ENCODE peak calls at places on chromosomes 5 and 9, in seven cellular contexts. N is astrocyte, S is GM12865, W is cardiac fibroblast, R is HFF-Myc, O is OCI-LY7, F is kidney epithelial cell. Y is an unnamed sample.

GRCh38 chr5:79172269-79172668 is 60.7 kb downstream of the BHMT start:
- DNase-seq in N (no peak), S (no peak), W (no peak), R (no peak), O (no peak), F (no peak), Y (no peak)

GRCh38 chr9:82021198-82021597 is 32.6 kb downstream of the SPATA31D1 start:
- DNase-seq in N (peak; percentile 100), S (no peak), W (peak; percentile 67), R (peak; percentile 98), O (no peak), F (peak; percentile 94), Y (no peak)

GRCh38 chr5:51347704-51348103 is 35.5 kb upstream of the ISL1 start:
- DNase-seq in N (no peak), S (no peak), W (no peak), R (no peak), O (no peak), F (no peak), Y (no peak)

GRCh38 chr9:88775037-88775471 is 216.2 kb upstream of the S1PR3 start:
- DNase-seq in N (peak; percentile 98), S (no peak), W (peak; percentile 96), R (no peak), O (no peak), F (no peak), Y (no peak)

GRCh38 chr9:2622361-2623045 is 916 bp downstream of the VLDLR start:
- DNase-seq in N (no peak), S (no peak), W (peak; percentile 24), R (no peak), O (no peak), F (no peak), Y (no peak)

GRCh38 chr5:29983528-29984152 is 1209.8 kb upstream of the CDH6 start:
- DNase-seq in N (no peak), S (no peak), W (no peak), R (no peak), O (no peak), F (no peak), Y (no peak)

GRCh38 chr5:135973323-135974018 is 18.7 kb upstream of the LECT2 start:
- DNase-seq in N (no peak), S (no peak), W (peak; percentile 76), R (no peak), O (no peak), F (no peak), Y (no peak)

GRCh38 chr5:126801992-126802294 is 25.0 kb downstream of the LMNB1 start:
- DNase-seq in N (no peak), S (peak; percentile 56), W (peak; percentile 80), R (peak; percentile 22), O (peak; percentile 56), F (no peak), Y (peak; percentile 30)

GRCh38 chr9:69173891-69174644 is at the start of gene TJP2:
- DNase-seq in N (peak; percentile 66), S (peak; percentile 84), W (peak; percentile 86), R (no peak), O (peak; percentile 64), F (no peak), Y (peak; percentile 76)

GRCh38 chr9:87816041-87816440 is 66.6 kb upstream of the SPATA31E1 start:
- DNase-seq in N (no peak), S (no peak), W (peak; percentile 72), R (peak; percentile 12), O (no peak), F (no peak), Y (no peak)

GRCh38 chr5:123814796-123815479 is 303.0 kb downstream of the CSNK1G3 start:
- DNase-seq in N (peak; percentile 63), S (no peak), W (peak; percentile 16), R (peak; percentile 29), O (no peak), F (no peak), Y (no peak)

GRCh38 chr5:68333649-68334549 is 118.3 kb downstream of the PIK3R1 start:
- DNase-seq in N (peak; percentile 94), S (no peak), W (peak; percentile 82), R (peak; percentile 73), O (no peak), F (peak; percentile 76), Y (no peak)

GRCh38 chr9:93684806-93685553 is 108.6 kb downstream of the PHF2 start:
- DNase-seq in N (no peak), S (no peak), W (peak; percentile 16), R (no peak), O (no peak), F (no peak), Y (no peak)

GRCh38 chr5:15615859-15616258 is 115.9 kb downstream of the FBXL7 start:
- DNase-seq in N (peak; percentile 52), S (no peak), W (no peak), R (peak; percentile 67), O (no peak), F (no peak), Y (no peak)

GRCh38 chr9:35103660-35104191 is 795 bp upstream of the STOML2 start:
- DNase-seq in N (no peak), S (no peak), W (no peak), R (no peak), O (no peak), F (no peak), Y (no peak)

GRCh38 chr9:105392531-105392930 is 55.3 kb upstream of the FSD1L start:
- DNase-seq in N (no peak), S (no peak), W (no peak), R (no peak), O (no peak), F (no peak), Y (no peak)

GRCh38 chr5:151784141-151784540 is 12.4 kb downstream of the G3BP1 start:
- DNase-seq in N (no peak), S (no peak), W (no peak), R (no peak), O (no peak), F (no peak), Y (no peak)

GRCh38 chr5:161498531-161498930 is 48.0 kb downstream of the GABRB2 start:
- DNase-seq in N (no peak), S (no peak), W (no peak), R (no peak), O (no peak), F (no peak), Y (no peak)

GRCh38 chr9:16954032-16954431 is 83.6 kb upstream of the BNC2 start:
- DNase-seq in N (no peak), S (no peak), W (no peak), R (no peak), O (no peak), F (no peak), Y (no peak)

GRCh38 chr9:18606831-18607230 is 132.9 kb downstream of the ADAMTSL1 start:
- DNase-seq in N (peak; percentile 69), S (no peak), W (peak; percentile 59), R (no peak), O (no peak), F (no peak), Y (no peak)

DNA sequence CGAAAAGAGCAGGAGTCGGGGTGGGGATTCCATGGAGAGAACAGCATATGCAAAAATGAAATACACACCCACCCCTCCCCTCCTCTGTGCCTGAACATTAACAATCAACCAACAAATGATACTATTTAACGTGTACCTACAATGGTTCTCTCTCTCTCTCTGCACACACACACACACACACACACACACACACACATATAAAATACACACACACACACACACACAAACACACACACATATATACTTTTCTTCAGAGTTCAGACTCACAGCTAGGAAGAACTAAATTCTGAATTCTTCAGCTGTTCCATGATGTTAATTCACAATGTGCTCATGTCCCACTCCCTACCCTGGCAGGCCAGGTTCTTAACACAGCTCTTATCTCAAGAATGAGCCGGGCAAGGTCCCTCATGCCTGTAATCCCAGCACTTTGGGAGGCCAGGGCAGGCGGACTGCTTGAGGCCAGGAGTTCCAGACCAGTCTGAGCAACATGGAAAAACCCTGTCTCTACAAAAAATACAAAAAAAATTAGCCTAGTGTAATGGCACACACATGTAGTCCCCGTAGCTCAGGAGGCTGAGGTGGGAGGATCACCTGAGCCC is 16.4 kb upstream of the DENND1A start:
- DNase-seq in N (no peak), S (no peak), W (no peak), R (no peak), O (no peak), F (no peak), Y (no peak)
- H3K4me3 ChIP-seq in N (no peak overlapping the region), S (no peak overlapping the region), W (no peak overlapping the region), R (no peak overlapping the region), O (no peak overlapping the region), F (no peak overlapping the region), Y (no peak overlapping the region)

GRCh38 chr5:134540747-134541733 is 15.6 kb downstream of the JADE2 start:
- DNase-seq in N (no peak), S (peak; percentile 85), W (no peak), R (no peak), O (no peak), F (no peak), Y (no peak)
- H3K4me3 ChIP-seq in N (no peak overlapping the region), S (peak overlapping the region; percentile 18), W (no peak overlapping the region), R (no peak overlapping the region), O (no peak overlapping the region), F (no peak overlapping the region), Y (no peak overlapping the region)

GRCh38 chr5:106755066-106755465 is 915.7 kb downstream of the EFNA5 start:
- DNase-seq in N (no peak), S (no peak), W (no peak), R (no peak), O (no peak), F (no peak), Y (no peak)
- H3K4me3 ChIP-seq in N (no peak overlapping the region), S (no peak overlapping the region), W (no peak overlapping the region), R (no peak overlapping the region), O (no peak overlapping the region), F (no peak overlapping the region), Y (no peak overlapping the region)

GRCh38 chr5:72954389-72954788 is 1.5 kb upstream of the FCHO2 start:
- DNase-seq in N (no peak), S (no peak), W (no peak), R (no peak), O (no peak), F (no peak), Y (no peak)
- H3K4me3 ChIP-seq in N (no peak overlapping the region), S (no peak overlapping the region), W (no peak overlapping the region), R (peak overlapping the region; percentile 69), O (no peak overlapping the region), F (no peak overlapping the region), Y (no peak overlapping the region)

DNA sequence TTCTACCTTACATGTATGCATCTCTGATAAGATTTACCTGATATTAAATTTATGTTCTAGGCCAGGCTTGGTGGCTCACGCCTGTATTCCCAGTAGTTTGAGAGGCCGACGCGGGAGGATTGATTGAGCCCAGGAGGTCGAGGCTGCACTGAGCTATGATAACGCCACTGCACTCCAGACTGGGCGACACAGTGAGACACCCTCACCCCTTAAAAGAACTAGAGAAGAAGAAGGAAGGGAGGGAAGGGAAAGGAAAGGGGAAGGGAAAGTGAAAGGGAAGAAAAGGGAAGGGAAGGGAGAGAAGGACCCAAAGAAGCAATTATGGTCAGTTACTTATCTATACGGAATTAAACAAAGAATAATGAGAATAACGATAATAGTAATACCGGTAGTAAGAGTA is 1.2 kb upstream of the RFK start:
- DNase-seq in N (no peak), S (no peak), W (no peak), R (no peak), O (no peak), F (no peak), Y (no peak)
- H3K4me3 ChIP-seq in N (no peak overlapping the region), S (peak overlapping the region; percentile 97), W (no peak overlapping the region), R (peak overlapping the region; percentile 75), O (peak overlapping the region; percentile 82), F (no peak overlapping the region), Y (peak overlapping the region; percentile 91)

DNA sequence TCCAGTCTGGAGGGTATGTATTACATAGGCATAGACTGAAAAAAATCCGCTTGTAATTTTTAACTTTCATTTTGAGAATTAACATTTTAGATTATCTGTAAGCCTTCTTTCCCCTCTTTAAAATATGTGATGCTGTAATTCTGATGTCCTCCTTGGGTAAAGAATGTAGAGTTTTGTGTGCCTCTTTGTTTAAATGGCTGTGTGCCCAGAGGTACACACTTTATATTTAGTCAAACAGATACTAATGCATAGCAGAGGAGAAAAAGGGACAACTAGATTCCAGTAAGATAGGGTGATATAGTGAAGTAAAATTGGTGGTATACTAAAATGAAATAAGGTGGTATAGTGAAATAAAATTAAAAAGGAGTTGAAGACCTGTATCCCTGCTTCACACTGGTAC is 1.3 kb downstream of the FBXO38 start:
- DNase-seq in N (no peak), S (no peak), W (no peak), R (no peak), O (no peak), F (no peak), Y (no peak)
- H3K4me3 ChIP-seq in N (peak overlapping the region; percentile 90), S (peak overlapping the region; percentile 91), W (no peak overlapping the region), R (peak overlapping the region; percentile 82), O (peak overlapping the region; percentile 91), F (no peak overlapping the region), Y (no peak overlapping the region)

Y was measured in MM.1S.